ENCODE peak calls at places on chromosomes 5 and 9, in ten cellular contexts. K is coronary artery; H is mesendoderm; F is body of pancreas; I is CD8-positive, alpha-beta T cell; B is CD4-positive, CD25-positive, alpha-beta regulatory T cell; V is CD8-positive, alpha-beta memory T cell; C is fibroblast of villous mesenchyme; W is aorta; P is Peyer's patch. T is an unnamed sample.

GRCh38 chr9:101387871-101388506 is 3.2 kb upstream of the BAAT start:
- DNase-seq in K (no peak), H (peak), F (peak), I (no peak), B (peak), V (no peak), C (peak), W (no peak), P (no peak), T (no peak)

GRCh38 chr5:120055858-120056257 is 408.2 kb upstream of the PRR16 start:
- DNase-seq in K (no peak), H (no peak), F (no peak), I (no peak), B (no peak), V (no peak), C (peak), W (no peak), P (no peak), T (no peak)

GRCh38 chr9:123338710-123339665 is 17.0 kb upstream of the CRB2 start:
- DNase-seq in K (no peak), H (peak), F (no peak), I (peak), B (peak), V (peak), C (peak), W (no peak), P (peak), T (no peak)

GRCh38 chr9:109780453-109781033 is 545 bp downstream of the PALM2AKAP2 start:
- DNase-seq in K (no peak), H (peak), F (no peak), I (no peak), B (no peak), V (no peak), C (peak), W (no peak), P (no peak), T (no peak)

GRCh38 chr5:139091439-139092156 is 106.6 kb downstream of the SIL1 start:
- DNase-seq in K (no peak), H (peak), F (no peak), I (no peak), B (no peak), V (no peak), C (peak), W (no peak), P (no peak), T (no peak)

GRCh38 chr9:130243015-130243881 is 22.3 kb upstream of the HMCN2 start:
- DNase-seq in K (no peak), H (peak), F (peak), I (peak), B (peak), V (peak), C (peak), W (peak), P (peak), T (peak)

GRCh38 chr5:136182618-136183017 is 10.3 kb downstream of the SMIM32 start:
- DNase-seq in K (no peak), H (no peak), F (no peak), I (no peak), B (no peak), V (no peak), C (peak), W (no peak), P (no peak), T (no peak)

GRCh38 chr5:51846015-51846414 is 462.8 kb downstream of the ISL1 start:
- DNase-seq in K (no peak), H (no peak), F (no peak), I (no peak), B (no peak), V (no peak), C (no peak), W (no peak), P (no peak), T (no peak)

GRCh38 chr5:134371834-134372340 is 518 bp downstream of the UBE2B start:
- DNase-seq in K (peak), H (peak), F (peak), I (peak), B (peak), V (peak), C (peak), W (peak), P (peak), T (peak)

GRCh38 chr5:151618907-151619306 is 27.8 kb upstream of the FAT2 start:
- DNase-seq in K (no peak), H (peak), F (no peak), I (no peak), B (no peak), V (no peak), C (no peak), W (no peak), P (no peak), T (no peak)

GRCh38 chr9:130835441-130836298 is 616 bp downstream of the ABL1 start:
- DNase-seq in K (no peak), H (peak), F (peak), I (peak), B (peak), V (no peak), C (peak), W (peak), P (peak), T (no peak)

GRCh38 chr9:4750021-4750673 is 9.1 kb upstream of the AK3 start:
- DNase-seq in K (no peak), H (peak), F (no peak), I (no peak), B (peak), V (no peak), C (peak), W (no peak), P (no peak), T (no peak)

GRCh38 chr5:99949969-99950524 is 585.1 kb upstream of the FAM174A start:
- DNase-seq in K (no peak), H (no peak), F (no peak), I (no peak), B (no peak), V (no peak), C (no peak), W (no peak), P (no peak), T (no peak)

GRCh38 chr5:174732040-174733020 is 7.9 kb downstream of the MSX2 start:
- DNase-seq in K (no peak), H (peak), F (no peak), I (no peak), B (no peak), V (no peak), C (no peak), W (no peak), P (no peak), T (no peak)

GRCh38 chr9:10055886-10056395 is 556.9 kb downstream of the PTPRD start:
- DNase-seq in K (no peak), H (peak), F (no peak), I (no peak), B (no peak), V (no peak), C (no peak), W (no peak), P (no peak), T (no peak)

GRCh38 chr9:25939116-25939515 is 260.9 kb upstream of the TUSC1 start:
- DNase-seq in K (no peak), H (no peak), F (no peak), I (no peak), B (no peak), V (no peak), C (no peak), W (no peak), P (no peak), T (no peak)

GRCh38 chr5:50694027-50694590 is 27.7 kb downstream of the PARP8 start:
- DNase-seq in K (no peak), H (no peak), F (no peak), I (no peak), B (no peak), V (no peak), C (no peak), W (no peak), P (no peak), T (no peak)

GRCh38 chr5:167898361-167899042 is 392.9 kb upstream of the WWC1 start:
- DNase-seq in K (no peak), H (peak), F (no peak), I (no peak), B (no peak), V (no peak), C (no peak), W (no peak), P (no peak), T (no peak)

GRCh38 chr5:125481506-125482455 is 735.3 kb upstream of the ZNF608 start:
- DNase-seq in K (no peak), H (peak), F (no peak), I (no peak), B (no peak), V (no peak), C (peak), W (no peak), P (no peak), T (no peak)

GRCh38 chr5:9546973-9547947 is 1.4 kb upstream of the SEMA5A start:
- DNase-seq in K (no peak), H (peak), F (peak), I (no peak), B (no peak), V (no peak), C (peak), W (peak), P (no peak), T (no peak)

GRCh38 chr9:124139001-124139400 is 118.7 kb upstream of the NEK6 start:
- DNase-seq in K (no peak), H (no peak), F (no peak), I (no peak), B (no peak), V (no peak), C (peak), W (no peak), P (peak), T (no peak)

GRCh38 chr9:127336708-127337352 is 60.1 kb upstream of the SLC2A8 start:
- DNase-seq in K (peak), H (peak), F (peak), I (no peak), B (no peak), V (no peak), C (peak), W (peak), P (peak), T (peak)

GRCh38 chr5:9653811-9654210 is 23.7 kb upstream of the TAS2R1 start:
- DNase-seq in K (no peak), H (peak), F (peak), I (no peak), B (no peak), V (no peak), C (peak), W (peak), P (no peak), T (no peak)

GRCh38 chr9:8694983-8695588 is 895.5 kb upstream of the DMAC1 start:
- DNase-seq in K (no peak), H (peak), F (no peak), I (no peak), B (no peak), V (no peak), C (no peak), W (no peak), P (no peak), T (no peak)

GRCh38 chr9:79611091-79611614 is 39.4 kb downstream of the TLE4 start:
- DNase-seq in K (no peak), H (peak), F (no peak), I (no peak), B (no peak), V (no peak), C (peak), W (no peak), P (no peak), T (no peak)

GRCh38 chr9:93343663-93344062 is 107.8 kb upstream of the FAM120A start:
- DNase-seq in K (no peak), H (no peak), F (no peak), I (no peak), B (no peak), V (no peak), C (no peak), W (no peak), P (no peak), T (no peak)

GRCh38 chr5:156913355-156913718 is 49.7 kb downstream of the TIMD4 start:
- DNase-seq in K (no peak), H (no peak), F (no peak), I (no peak), B (no peak), V (no peak), C (no peak), W (no peak), P (no peak), T (no peak)

GRCh38 chr9:91101598-91102168 is 260.0 kb downstream of the AUH start:
- DNase-seq in K (no peak), H (peak), F (no peak), I (peak), B (peak), V (peak), C (no peak), W (no peak), P (peak), T (no peak)

GRCh38 chr5:17182494-17182893 is 34.9 kb upstream of the BASP1 start:
- DNase-seq in K (no peak), H (no peak), F (no peak), I (no peak), B (no peak), V (no peak), C (no peak), W (no peak), P (no peak), T (no peak)

GRCh38 chr5:138739938-138740337 is 13.3 kb upstream of the CTNNA1 start:
- DNase-seq in K (no peak), H (no peak), F (no peak), I (no peak), B (no peak), V (no peak), C (no peak), W (no peak), P (no peak), T (no peak)

GRCh38 chr5:376951-377325 is 55.4 kb downstream of the AHRR start:
- DNase-seq in K (no peak), H (no peak), F (no peak), I (no peak), B (no peak), V (no peak), C (no peak), W (no peak), P (no peak), T (no peak)

DNA sequence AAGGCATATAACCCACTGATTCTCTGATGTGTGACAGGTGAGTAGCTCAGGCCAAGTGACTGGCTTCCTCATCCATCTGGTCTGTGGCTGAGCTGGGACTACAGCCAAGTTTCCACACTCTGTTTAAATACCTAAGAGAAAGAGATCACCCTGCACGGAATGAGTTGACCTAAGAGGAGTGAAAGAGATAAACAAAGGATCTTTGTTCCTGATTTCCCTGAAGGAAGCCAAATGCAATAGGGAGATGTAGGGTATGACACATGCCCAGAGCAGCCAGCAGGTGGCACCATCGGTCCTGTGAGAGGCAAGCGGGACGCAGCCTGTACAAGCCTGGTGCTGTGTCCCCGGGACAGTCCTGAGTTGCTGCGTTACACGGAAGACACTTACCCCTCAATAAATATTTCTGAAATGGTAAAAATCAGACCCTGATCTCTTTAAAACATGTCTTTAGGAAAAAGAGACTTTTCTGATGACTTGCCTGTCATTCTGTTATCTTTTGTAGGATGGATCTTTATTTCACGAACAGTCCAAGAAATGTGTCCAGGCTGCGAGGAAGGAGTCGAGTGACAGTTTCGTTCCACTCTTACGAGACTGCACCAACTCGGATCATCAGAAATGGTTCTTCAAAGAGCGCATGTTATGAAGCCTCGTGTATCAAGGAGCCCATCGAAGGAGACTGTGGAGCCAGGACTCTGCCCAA is 41.1 kb downstream of the GALNT12 start:
- DNase-seq in K (peak), H (peak), F (peak), I (peak), B (peak), V (peak), C (peak), W (peak), P (peak), T (peak)
- H3K4me3 ChIP-seq in K (peak), H (no peak), F (no peak), I (no peak), B (no peak), V (no peak), C (peak), W (peak), P (peak), T (peak)

GRCh38 chr9:14058078-14058688 is 255.8 kb downstream of the NFIB start:
- DNase-seq in K (no peak), H (no peak), F (no peak), I (no peak), B (no peak), V (no peak), C (peak), W (no peak), P (no peak), T (no peak)
- H3K4me3 ChIP-seq in K (no peak), H (no peak), F (no peak), I (no peak), B (no peak), V (no peak), C (no peak), W (no peak), P (no peak), T (no peak)

DNA sequence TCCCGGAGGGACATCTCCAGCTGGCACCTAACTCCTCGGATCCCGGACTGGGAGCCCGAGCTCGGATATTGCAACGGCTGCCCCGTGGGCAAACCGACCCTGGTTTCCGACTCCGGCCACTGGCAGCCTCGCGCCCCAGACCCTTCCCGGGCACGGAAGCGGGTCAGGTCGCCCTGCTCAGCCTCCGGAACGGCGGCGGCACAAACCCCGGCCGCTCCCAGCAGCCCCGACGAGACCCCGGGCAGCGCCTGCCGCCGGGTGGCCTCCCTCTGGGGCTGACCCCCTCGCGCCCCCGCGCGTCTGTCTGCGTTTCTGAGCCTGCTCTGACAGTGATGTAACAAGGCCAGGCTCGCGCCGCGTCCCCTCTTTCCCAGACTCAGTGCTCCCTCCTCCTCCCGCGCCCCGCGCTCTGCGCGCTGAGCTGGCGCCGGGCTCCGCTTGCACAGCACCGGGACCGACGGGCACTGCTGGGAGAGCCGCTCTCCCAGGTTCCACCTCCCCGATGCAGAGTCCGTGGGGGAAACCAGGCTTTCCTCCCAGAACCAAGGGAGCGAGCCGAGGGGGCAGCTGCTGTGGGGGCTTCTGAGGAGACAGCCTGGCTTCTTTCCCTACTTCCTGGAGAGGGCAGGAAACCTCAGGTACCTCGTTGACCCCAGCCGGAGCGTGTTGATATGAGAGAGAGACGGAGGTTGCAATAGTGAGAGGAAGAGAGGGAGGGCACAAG is at the start of gene TMEM215:
- DNase-seq in K (no peak), H (peak), F (no peak), I (no peak), B (no peak), V (no peak), C (no peak), W (no peak), P (no peak), T (no peak)
- H3K4me3 ChIP-seq in K (peak), H (peak), F (no peak), I (no peak), B (no peak), V (no peak), C (no peak), W (no peak), P (no peak), T (no peak)

GRCh38 chr9:113885183-113886002 is 9.3 kb downstream of the ZNF618 start:
- DNase-seq in K (no peak), H (no peak), F (no peak), I (no peak), B (no peak), V (no peak), C (no peak), W (no peak), P (no peak), T (no peak)

GRCh38 chr9:113886471-113886870 is 10.4 kb downstream of the ZNF618 start:
- DNase-seq in K (no peak), H (peak), F (no peak), I (no peak), B (peak), V (no peak), C (peak), W (no peak), P (no peak), T (no peak)

GRCh38 chr9:113886933-113887332 is 10.8 kb downstream of the ZNF618 start:
- DNase-seq in K (no peak), H (no peak), F (no peak), I (no peak), B (no peak), V (no peak), C (no peak), W (no peak), P (no peak), T (no peak)

GRCh38 chr9:113887436-113887835 is 11.3 kb downstream of the ZNF618 start:
- DNase-seq in K (no peak), H (no peak), F (no peak), I (no peak), B (no peak), V (no peak), C (no peak), W (no peak), P (no peak), T (no peak)

DNA sequence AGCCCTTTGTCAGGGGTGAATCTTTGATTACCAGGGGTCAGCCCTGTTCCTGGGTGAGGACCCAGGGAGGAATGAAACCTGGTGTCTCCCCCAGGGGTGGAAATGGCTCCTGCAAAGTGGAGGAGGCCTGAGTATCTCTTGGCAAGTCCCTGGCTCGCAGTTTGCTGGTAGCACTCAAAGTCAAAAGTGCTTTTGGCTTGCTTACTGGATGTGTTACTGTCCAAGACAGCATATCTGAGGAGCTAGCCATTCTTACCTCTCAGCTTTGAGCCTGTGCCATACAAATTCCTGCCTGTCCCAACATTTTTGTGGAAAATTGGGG is 9.9 kb downstream of the ZNF618 start:
- DNase-seq in K (no peak), H (no peak), F (no peak), I (no peak), B (no peak), V (no peak), C (no peak), W (no peak), P (no peak), T (no peak)
- H3K4me3 ChIP-seq in K (peak), H (no peak), F (no peak), I (peak), B (no peak), V (peak), C (peak), W (peak), P (peak), T (peak)

T was measured in tibial artery.